ENCODE peak calls at places on chromosome 9, in eight cellular contexts. K, R, B, D, F, H, O and S are unnamed samples.

GRCh38 chr9:12065050-12065449 is 628.1 kb upstream of the TYRP1 start:
- DNase-seq in F (no peak), K (no peak), O (no peak), D (no peak), H (no peak), R (no peak), B (no peak), S (no peak)

GRCh38 chr9:99055384-99055783 is 49.5 kb upstream of the TGFBR1 start:
- DNase-seq in O (peak), F (no peak), H (no peak), K (no peak), B (no peak), D (no peak), R (no peak), S (no peak)

GRCh38 chr9:95129651-95130291 is 187.7 kb downstream of the FANCC start:
- DNase-seq in F (no peak), O (no peak), B (no peak), D (no peak), H (no peak), R (no peak), K (no peak), S (no peak)

GRCh38 chr9:115944166-115944948 is 209.2 kb upstream of the PAPPA start:
- DNase-seq in H (no peak), O (peak), K (peak), F (peak), R (peak), D (no peak), B (no peak), S (peak)

GRCh38 chr9:86093788-86094555 is 5.4 kb downstream of the GOLM1 start:
- DNase-seq in D (no peak), O (peak), B (peak), F (no peak), H (peak), K (peak), R (peak), S (no peak)

GRCh38 chr9:15423328-15423985 is 781 bp downstream of the SNAPC3 start:
- DNase-seq in B (no peak), K (no peak), D (no peak), O (no peak), H (no peak), F (peak), R (peak), S (no peak)

GRCh38 chr9:3451956-3452355 is 73.8 kb downstream of the RFX3 start:
- DNase-seq in F (no peak), H (no peak), K (no peak), B (no peak), R (no peak), D (no peak), O (no peak), S (no peak)

GRCh38 chr9:38346811-38347735 is 45.4 kb upstream of the ALDH1B1 start:
- DNase-seq in K (no peak), D (no peak), F (no peak), H (no peak), O (no peak), R (no peak), B (peak), S (no peak)

GRCh38 chr9:113910036-113910639 is 34.0 kb downstream of the ZNF618 start:
- DNase-seq in D (no peak), K (peak), O (peak), R (no peak), B (no peak), F (no peak), H (no peak), S (no peak)

GRCh38 chr9:116059466-116059865 is 94.1 kb upstream of the PAPPA start:
- DNase-seq in K (no peak), O (no peak), R (no peak), F (no peak), B (no peak), H (no peak), D (no peak), S (no peak)

GRCh38 chr9:136665704-136666363 is 3.1 kb downstream of the EGFL7 start:
- DNase-seq in K (no peak), R (no peak), D (peak), F (no peak), O (peak), B (no peak), H (no peak), S (no peak)

GRCh38 chr9:124363326-124364096 is 51.7 kb downstream of the PSMB7 start:
- DNase-seq in B (no peak), F (no peak), K (no peak), D (no peak), H (no peak), O (no peak), R (no peak), S (no peak)

GRCh38 chr9:15635752-15636151 is 82.9 kb downstream of the CCDC171 start:
- DNase-seq in H (no peak), R (no peak), D (no peak), K (no peak), F (no peak), O (no peak), B (no peak), S (no peak)

GRCh38 chr9:106820866-106821265 is 42.1 kb upstream of the ZNF462 start:
- DNase-seq in K (no peak), B (no peak), H (no peak), O (no peak), D (no peak), R (no peak), F (no peak), S (no peak)

GRCh38 chr9:33341182-33341581 is 50.9 kb downstream of the NFX1 start:
- DNase-seq in B (no peak), H (no peak), D (no peak), K (no peak), R (no peak), O (no peak), F (no peak), S (no peak)

GRCh38 chr9:89441655-89441970 is 56.3 kb downstream of the SEMA4D start:
- DNase-seq in F (no peak), K (no peak), O (no peak), H (no peak), B (no peak), R (no peak), D (no peak), S (no peak)

GRCh38 chr9:18447131-18447530 is 26.8 kb upstream of the ADAMTSL1 start:
- DNase-seq in D (no peak), H (no peak), F (no peak), B (no peak), O (no peak), K (no peak), R (no peak), S (no peak)

GRCh38 chr9:113446323-113446740 is 17.2 kb upstream of the RGS3 start:
- DNase-seq in D (peak), B (peak), R (peak), K (no peak), H (peak), F (peak), O (no peak), S (no peak)

GRCh38 chr9:16901589-16901988 is 31.1 kb upstream of the BNC2 start:
- DNase-seq in R (peak), B (no peak), D (no peak), K (no peak), O (no peak), F (no peak), H (no peak), S (no peak)

GRCh38 chr9:95981741-95982390 is 106.4 kb downstream of the ERCC6L2 start:
- DNase-seq in D (no peak), K (no peak), H (no peak), O (no peak), R (no peak), B (no peak), F (no peak), S (no peak)

GRCh38 chr9:135422340-135422944 is 57.1 kb upstream of the PPP1R26 start:
- DNase-seq in F (no peak), H (no peak), D (no peak), O (no peak), K (peak), B (no peak), R (no peak), S (no peak)

GRCh38 chr9:121861501-121862180 is 210.2 kb downstream of the DAB2IP start:
- DNase-seq in D (peak), R (no peak), O (no peak), F (peak), B (peak), H (no peak), K (no peak), S (no peak)

GRCh38 chr9:113513541-113513940 is 50.0 kb downstream of the RGS3 start:
- DNase-seq in O (no peak), R (no peak), H (no peak), K (no peak), B (no peak), F (no peak), D (no peak), S (no peak)

GRCh38 chr9:83327323-83327722 is 210.9 kb downstream of the FRMD3 start:
- DNase-seq in F (no peak), H (no peak), D (no peak), R (no peak), O (no peak), K (no peak), B (peak), S (no peak)

GRCh38 chr9:127629468-127630081 is 17.5 kb downstream of the STXBP1 start:
- DNase-seq in H (no peak), D (no peak), R (peak), B (peak), O (no peak), F (no peak), K (no peak), S (no peak)

GRCh38 chr9:111715471-111715870 is 54.1 kb downstream of the GNG10 start:
- DNase-seq in O (no peak), D (no peak), B (no peak), R (peak), K (no peak), F (no peak), H (no peak), S (no peak)

GRCh38 chr9:111719541-111719940 is 58.1 kb downstream of the GNG10 start:
- DNase-seq in O (no peak), R (no peak), F (no peak), D (no peak), K (no peak), H (no peak), B (no peak), S (no peak)

DNA sequence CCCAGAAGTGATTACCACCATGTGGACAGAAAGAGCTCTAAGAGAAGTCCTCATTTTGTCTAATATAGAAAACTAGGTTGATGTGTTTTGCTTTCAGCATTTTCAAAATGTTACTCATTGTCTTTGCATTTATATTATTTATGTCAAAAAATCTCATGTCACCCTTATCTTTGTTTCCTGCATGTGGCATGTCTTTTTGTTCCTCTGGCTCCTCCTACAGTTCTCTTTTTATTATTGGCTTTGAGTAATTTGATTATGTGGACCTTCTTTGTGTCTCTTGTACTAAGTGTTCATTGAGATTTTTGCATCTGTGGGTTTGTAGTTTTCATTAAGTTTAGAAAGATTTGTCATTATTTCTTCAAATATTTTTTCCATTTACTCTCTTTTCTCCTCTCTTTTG is 58.8 kb downstream of the GNG10 start:
- DNase-seq in H (no peak), F (no peak), B (no peak), K (no peak), R (peak), D (no peak), O (no peak), S (no peak)
- TF ChIP-seq CTCF in H (no peak), F (no peak), B (peak), K (no peak), R (peak), D (no peak), O (no peak), S (no peak)

GRCh38 chr9:92650296-92650695 is 19.6 kb downstream of the IPPK start:
- DNase-seq in K (peak), O (no peak), D (no peak), F (no peak), B (no peak), H (no peak), R (no peak), S (no peak)

GRCh38 chr9:92648447-92649406 is 21.2 kb downstream of the IPPK start:
- DNase-seq in F (no peak), K (peak), O (no peak), R (no peak), H (no peak), B (no peak), D (no peak), S (no peak)

GRCh38 chr9:92650839-92651621 is 18.9 kb downstream of the IPPK start:
- DNase-seq in H (no peak), O (no peak), F (no peak), D (no peak), R (peak), B (peak), K (peak), S (no peak)

GRCh38 chr9:92645041-92645440 is 24.9 kb downstream of the IPPK start:
- DNase-seq in O (no peak), H (no peak), K (no peak), R (no peak), F (no peak), D (no peak), B (no peak), S (no peak)

DNA sequence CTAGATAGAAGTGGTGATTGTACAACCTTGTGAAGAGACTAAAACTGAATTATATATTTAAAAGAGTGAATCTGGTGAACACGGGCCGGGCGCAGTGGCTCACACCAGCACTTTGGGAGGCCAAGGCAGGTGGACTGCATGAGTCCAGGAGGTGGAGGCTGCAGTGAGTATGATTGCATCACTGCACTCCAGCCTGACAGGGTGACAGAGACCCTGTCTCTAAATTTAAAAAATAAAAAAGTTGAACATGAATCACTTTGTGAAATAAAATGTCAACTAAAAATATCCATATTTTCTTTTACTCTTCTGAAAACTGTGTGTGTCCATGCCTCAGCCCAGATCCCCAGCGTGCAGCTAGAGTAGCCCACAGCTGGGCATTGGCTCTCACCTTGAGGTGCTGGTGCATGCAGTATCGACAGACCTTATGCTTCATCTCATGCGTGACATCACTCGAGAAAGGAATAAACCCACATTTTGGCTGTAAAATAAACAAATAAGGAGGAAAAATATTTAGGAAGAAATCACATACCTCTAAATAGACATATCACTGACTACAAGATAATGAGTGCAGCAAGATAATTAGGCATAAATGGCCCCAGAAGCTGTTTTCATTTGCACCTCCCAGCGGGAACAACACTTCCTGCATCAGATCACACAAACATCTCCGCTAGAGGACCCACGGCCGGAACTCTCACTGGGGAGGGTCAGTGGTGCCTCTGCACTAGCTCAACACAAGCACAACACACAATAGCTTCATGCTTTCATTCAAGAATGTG is 22.1 kb downstream of the IPPK start:
- DNase-seq in B (no peak), K (no peak), F (no peak), H (no peak), D (no peak), O (no peak), R (no peak), S (no peak)
- TF ChIP-seq CTCF in B (no peak), K (no peak), F (no peak), H (no peak), D (no peak), O (no peak), R (no peak), S (no peak)

DNA sequence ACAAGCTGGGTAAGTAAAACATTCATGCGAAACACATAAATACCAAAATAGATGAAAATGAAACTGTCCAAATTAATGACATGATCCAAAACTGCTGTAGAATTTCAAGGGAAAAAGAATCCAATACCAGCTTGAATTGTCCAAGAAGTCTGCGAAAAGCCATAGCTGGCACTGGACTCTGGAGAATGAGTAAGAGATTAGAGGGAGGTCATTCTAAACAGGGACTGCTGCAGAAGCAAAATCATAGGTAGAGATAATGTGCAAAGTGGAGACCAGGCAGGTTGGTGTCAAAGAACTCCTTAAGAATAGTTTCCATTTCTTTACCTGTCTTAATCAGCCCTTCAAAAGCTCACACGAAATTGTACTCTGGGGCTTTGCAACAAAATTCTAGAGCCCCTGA is 162.5 kb downstream of the NFIB start:
- DNase-seq in F (no peak), B (no peak), K (no peak), R (no peak), O (no peak), D (no peak), H (no peak), S (no peak)
- TF ChIP-seq CTCF in F (no peak), B (no peak), K (no peak), R (no peak), O (no peak), D (no peak), H (no peak), S (no peak)

DNA sequence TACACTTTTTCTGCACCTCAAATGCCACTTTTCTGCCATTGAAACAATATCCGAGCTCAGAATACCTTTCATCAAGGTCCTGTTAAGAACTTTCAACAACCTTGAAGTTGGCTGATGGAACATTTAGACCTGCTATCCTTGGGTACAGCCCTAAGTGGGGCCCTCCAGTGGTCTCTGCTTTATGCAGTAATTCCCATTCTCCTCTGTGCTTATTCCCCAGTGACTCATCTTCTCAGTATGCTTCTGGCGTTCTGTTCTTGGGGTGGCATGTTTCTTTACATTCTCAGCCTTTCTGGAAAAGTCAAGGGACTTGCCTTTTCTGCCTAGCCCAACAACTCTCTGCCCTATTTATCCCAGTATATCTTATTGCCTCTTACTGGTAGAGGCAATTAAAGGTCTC is 7.1 kb downstream of the ANP32B start:
- DNase-seq in H (no peak), O (no peak), R (peak), K (no peak), B (peak), F (no peak), D (no peak), S (no peak)
- TF ChIP-seq CTCF in H (peak), O (no peak), R (peak), K (no peak), B (peak), F (no peak), D (peak), S (no peak)

GRCh38 chr9:131505012-131505411 is 2.3 kb downstream of the POMT1 start:
- DNase-seq in O (no peak), K (no peak), H (no peak), D (no peak), B (no peak), F (no peak), R (no peak), S (no peak)

GRCh38 chr9:131502781-131503625 is at the start of gene POMT1:
- DNase-seq in D (peak), O (peak), K (peak), F (peak), R (peak), H (peak), B (peak), S (peak)

GRCh38 chr9:131500939-131501541 is 1.7 kb upstream of the POMT1 start:
- DNase-seq in B (no peak), O (no peak), D (no peak), R (peak), F (no peak), K (no peak), H (no peak), S (no peak)

GRCh38 chr9:131500377-131500776 is 2.3 kb upstream of the POMT1 start:
- DNase-seq in O (no peak), K (no peak), H (no peak), R (no peak), F (no peak), D (no peak), B (no peak), S (no peak)

DNA sequence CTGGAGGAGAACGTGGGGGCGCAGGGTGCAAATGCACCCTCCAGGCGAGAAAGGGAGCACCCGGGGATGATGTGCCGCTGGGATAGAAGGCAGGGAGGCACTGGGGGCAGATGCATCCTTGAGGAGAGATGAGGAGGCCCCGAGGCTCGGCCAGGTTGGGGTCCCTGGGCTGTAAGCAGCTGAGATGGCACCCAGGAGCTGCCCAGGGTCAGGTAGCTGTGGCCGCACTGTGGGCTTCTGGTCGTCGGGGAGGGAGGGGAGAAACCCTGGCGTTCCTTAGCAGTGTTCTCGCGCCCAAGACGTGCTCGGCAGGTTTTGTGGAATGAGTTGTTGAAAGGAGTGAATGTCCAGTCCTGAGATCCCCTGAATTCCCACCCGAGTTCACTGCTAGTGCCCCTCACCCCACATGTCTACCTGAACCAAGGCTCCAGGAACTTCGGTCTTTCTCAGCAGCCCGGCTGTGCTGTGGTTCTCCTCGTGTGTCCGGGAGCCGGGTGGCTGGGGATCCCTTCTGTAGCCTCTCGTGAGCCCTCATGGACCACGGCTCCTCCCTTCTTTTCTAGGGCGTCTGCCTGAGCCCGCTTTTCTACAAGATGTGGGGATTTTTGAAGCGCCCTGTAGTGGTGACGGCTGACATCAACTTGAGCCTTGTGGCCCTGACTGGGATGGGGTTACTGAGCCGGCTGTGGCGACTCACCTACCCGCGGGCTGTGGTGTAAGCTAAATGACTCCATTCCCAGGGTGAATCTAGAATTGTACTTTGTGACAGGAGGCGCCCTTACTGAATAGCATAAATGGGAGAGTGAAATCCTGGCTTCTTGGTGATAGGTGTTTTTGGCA is 1.1 kb downstream of the POMT1 start:
- DNase-seq in H (no peak), O (no peak), D (peak), F (peak), K (no peak), B (peak), R (peak), S (no peak)
- TF ChIP-seq CTCF in H (peak), O (no peak), D (peak), F (no peak), K (no peak), B (no peak), R (no peak), S (no peak)